ENCODE peak calls at places on chromosomes 3 and 15, in nine cellular contexts. One of them, this sample, is unnamed.
A peak's percentile ranks its signal among the peaks of the same experiment; 100 is the strongest.

GRCh38 chr3:53254810-53255359 is 937 bp downstream of the TKT start:
- DNase-seq in CD8-positive, alpha-beta T cell: peak; percentile 28
- DNase-seq in heart left ventricle: peak; percentile 72
- DNase-seq in PC-9: no peak
- DNase-seq in aorta: peak; percentile 88
- DNase-seq in right cardiac atrium: peak; percentile 85
- DNase-seq in CD4-positive, alpha-beta memory T cell: peak; percentile 59
- DNase-seq in tibial artery: peak; percentile 70
- DNase-seq in effector memory CD4-positive, alpha-beta T cell: peak; percentile 30
- DNase-seq in this sample: no peak

GRCh38 chr15:70585707-70586034 is 177.7 kb downstream of the UACA start:
- DNase-seq in CD4-positive, alpha-beta memory T cell: no peak
- DNase-seq in heart left ventricle: no peak
- DNase-seq in CD8-positive, alpha-beta T cell: no peak
- DNase-seq in aorta: no peak
- DNase-seq in PC-9: no peak
- DNase-seq in right cardiac atrium: no peak
- DNase-seq in tibial artery: no peak
- DNase-seq in effector memory CD4-positive, alpha-beta T cell: no peak
- DNase-seq in this sample: no peak

GRCh38 chr3:111238896-111239295 is 167.3 kb downstream of the NECTIN3 start:
- DNase-seq in right cardiac atrium: no peak
- DNase-seq in effector memory CD4-positive, alpha-beta T cell: no peak
- DNase-seq in heart left ventricle: no peak
- DNase-seq in PC-9: no peak
- DNase-seq in tibial artery: no peak
- DNase-seq in aorta: no peak
- DNase-seq in CD8-positive, alpha-beta T cell: no peak
- DNase-seq in CD4-positive, alpha-beta memory T cell: no peak
- DNase-seq in this sample: no peak

GRCh38 chr3:174955513-174956001 is 96.4 kb downstream of the NAALADL2 start:
- DNase-seq in CD8-positive, alpha-beta T cell: no peak
- DNase-seq in right cardiac atrium: peak; percentile 37
- DNase-seq in aorta: no peak
- DNase-seq in effector memory CD4-positive, alpha-beta T cell: no peak
- DNase-seq in CD4-positive, alpha-beta memory T cell: no peak
- DNase-seq in tibial artery: no peak
- DNase-seq in PC-9: peak; percentile 58
- DNase-seq in heart left ventricle: no peak
- DNase-seq in this sample: no peak

GRCh38 chr3:170589113-170589512 is 3.2 kb upstream of the SLC7A14 start:
- DNase-seq in heart left ventricle: no peak
- DNase-seq in aorta: no peak
- DNase-seq in effector memory CD4-positive, alpha-beta T cell: no peak
- DNase-seq in PC-9: no peak
- DNase-seq in CD4-positive, alpha-beta memory T cell: no peak
- DNase-seq in CD8-positive, alpha-beta T cell: no peak
- DNase-seq in right cardiac atrium: no peak
- DNase-seq in tibial artery: no peak
- DNase-seq in this sample: no peak

GRCh38 chr3:127629462-127630403 is 748 bp downstream of the PODXL2 start:
- DNase-seq in right cardiac atrium: peak; percentile 51
- DNase-seq in CD4-positive, alpha-beta memory T cell: peak; percentile 66
- DNase-seq in CD8-positive, alpha-beta T cell: peak; percentile 13
- DNase-seq in effector memory CD4-positive, alpha-beta T cell: peak; percentile 19
- DNase-seq in tibial artery: no peak
- DNase-seq in aorta: peak; percentile 77
- DNase-seq in PC-9: no peak
- DNase-seq in heart left ventricle: no peak
- DNase-seq in this sample: no peak

GRCh38 chr3:105118905-105119304 is 247.8 kb upstream of the ALCAM start:
- DNase-seq in CD8-positive, alpha-beta T cell: no peak
- DNase-seq in aorta: no peak
- DNase-seq in effector memory CD4-positive, alpha-beta T cell: no peak
- DNase-seq in PC-9: no peak
- DNase-seq in heart left ventricle: no peak
- DNase-seq in CD4-positive, alpha-beta memory T cell: no peak
- DNase-seq in tibial artery: no peak
- DNase-seq in right cardiac atrium: no peak
- DNase-seq in this sample: no peak

GRCh38 chr3:184523825-184524615 is 37.6 kb upstream of the EPHB3 start:
- DNase-seq in CD4-positive, alpha-beta memory T cell: no peak
- DNase-seq in effector memory CD4-positive, alpha-beta T cell: no peak
- DNase-seq in right cardiac atrium: no peak
- DNase-seq in tibial artery: no peak
- DNase-seq in CD8-positive, alpha-beta T cell: no peak
- DNase-seq in PC-9: no peak
- DNase-seq in heart left ventricle: no peak
- DNase-seq in aorta: no peak
- DNase-seq in this sample: no peak

GRCh38 chr3:113523241-113523640 is 8.3 kb upstream of the SPICE1 start:
- DNase-seq in CD8-positive, alpha-beta T cell: no peak
- DNase-seq in PC-9: no peak
- DNase-seq in effector memory CD4-positive, alpha-beta T cell: no peak
- DNase-seq in right cardiac atrium: no peak
- DNase-seq in aorta: no peak
- DNase-seq in heart left ventricle: no peak
- DNase-seq in CD4-positive, alpha-beta memory T cell: no peak
- DNase-seq in tibial artery: no peak
- DNase-seq in this sample: no peak

GRCh38 chr15:36810656-36811449 is 231.4 kb downstream of the CDIN1 start:
- DNase-seq in aorta: no peak
- DNase-seq in right cardiac atrium: no peak
- DNase-seq in PC-9: no peak
- DNase-seq in heart left ventricle: no peak
- DNase-seq in CD4-positive, alpha-beta memory T cell: no peak
- DNase-seq in tibial artery: no peak
- DNase-seq in effector memory CD4-positive, alpha-beta T cell: no peak
- DNase-seq in CD8-positive, alpha-beta T cell: no peak
- DNase-seq in this sample: no peak

GRCh38 chr3:176174060-176174459 is 1023.2 kb downstream of the TBL1XR1 start:
- DNase-seq in CD4-positive, alpha-beta memory T cell: no peak
- DNase-seq in aorta: no peak
- DNase-seq in effector memory CD4-positive, alpha-beta T cell: no peak
- DNase-seq in CD8-positive, alpha-beta T cell: no peak
- DNase-seq in PC-9: no peak
- DNase-seq in right cardiac atrium: no peak
- DNase-seq in heart left ventricle: no peak
- DNase-seq in tibial artery: no peak
- DNase-seq in this sample: no peak
- H3K27ac ChIP-seq in CD4-positive, alpha-beta memory T cell: no peak overlapping the region
- H3K27ac ChIP-seq in aorta: no peak overlapping the region
- H3K27ac ChIP-seq in effector memory CD4-positive, alpha-beta T cell: no peak overlapping the region
- H3K27ac ChIP-seq in CD8-positive, alpha-beta T cell: no peak overlapping the region
- H3K27ac ChIP-seq in PC-9: no peak overlapping the region
- H3K27ac ChIP-seq in right cardiac atrium: no peak overlapping the region
- H3K27ac ChIP-seq in heart left ventricle: no peak overlapping the region
- H3K27ac ChIP-seq in tibial artery: no peak overlapping the region
- H3K27ac ChIP-seq in this sample: no peak overlapping the region

GRCh38 chr3:32120480-32120879 is 14.1 kb downstream of the GPD1L start:
- DNase-seq in effector memory CD4-positive, alpha-beta T cell: no peak
- DNase-seq in heart left ventricle: no peak
- DNase-seq in aorta: no peak
- DNase-seq in CD4-positive, alpha-beta memory T cell: no peak
- DNase-seq in right cardiac atrium: no peak
- DNase-seq in CD8-positive, alpha-beta T cell: no peak
- DNase-seq in PC-9: no peak
- DNase-seq in tibial artery: no peak
- DNase-seq in this sample: no peak

GRCh38 chr3:32124977-32125376 is 18.6 kb downstream of the GPD1L start:
- DNase-seq in right cardiac atrium: no peak
- DNase-seq in heart left ventricle: no peak
- DNase-seq in aorta: no peak
- DNase-seq in PC-9: no peak
- DNase-seq in CD4-positive, alpha-beta memory T cell: no peak
- DNase-seq in CD8-positive, alpha-beta T cell: no peak
- DNase-seq in tibial artery: no peak
- DNase-seq in effector memory CD4-positive, alpha-beta T cell: no peak
- DNase-seq in this sample: no peak

GRCh38 chr3:32126305-32127015 is 20.0 kb downstream of the GPD1L start:
- DNase-seq in heart left ventricle: peak; percentile 77
- DNase-seq in tibial artery: no peak
- DNase-seq in right cardiac atrium: peak; percentile 67
- DNase-seq in aorta: no peak
- DNase-seq in CD4-positive, alpha-beta memory T cell: no peak
- DNase-seq in effector memory CD4-positive, alpha-beta T cell: no peak
- DNase-seq in PC-9: no peak
- DNase-seq in CD8-positive, alpha-beta T cell: no peak
- DNase-seq in this sample: no peak

GRCh38 chr3:32121137-32121536 is 14.7 kb downstream of the GPD1L start:
- DNase-seq in heart left ventricle: no peak
- DNase-seq in aorta: no peak
- DNase-seq in tibial artery: no peak
- DNase-seq in CD4-positive, alpha-beta memory T cell: no peak
- DNase-seq in effector memory CD4-positive, alpha-beta T cell: no peak
- DNase-seq in CD8-positive, alpha-beta T cell: no peak
- DNase-seq in right cardiac atrium: no peak
- DNase-seq in PC-9: peak; percentile 13
- DNase-seq in this sample: no peak

DNA sequence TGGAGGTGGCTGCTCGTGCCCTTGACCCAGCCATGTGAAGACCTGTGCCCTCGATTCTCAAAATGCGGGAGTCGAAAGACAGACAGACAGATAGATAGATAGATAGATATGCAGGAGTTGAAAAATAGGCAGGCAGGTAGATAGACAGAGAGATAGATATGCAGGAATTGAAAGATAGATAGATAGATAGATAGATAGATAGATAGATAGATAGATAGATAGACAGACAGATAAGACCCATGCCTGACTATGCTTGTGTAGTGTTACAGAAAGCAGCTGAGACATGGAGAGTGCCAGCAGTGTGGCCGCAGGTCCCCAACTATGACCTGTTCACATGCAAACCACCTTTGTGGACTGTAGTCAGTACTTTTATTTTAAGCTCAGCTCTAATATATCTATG is 17.2 kb downstream of the GPD1L start:
- DNase-seq in right cardiac atrium: no peak
- DNase-seq in effector memory CD4-positive, alpha-beta T cell: no peak
- DNase-seq in heart left ventricle: no peak
- DNase-seq in tibial artery: no peak
- DNase-seq in CD8-positive, alpha-beta T cell: no peak
- DNase-seq in CD4-positive, alpha-beta memory T cell: no peak
- DNase-seq in PC-9: no peak
- DNase-seq in aorta: no peak
- DNase-seq in this sample: no peak
- H3K4me3 ChIP-seq in right cardiac atrium: no peak overlapping the region
- H3K4me3 ChIP-seq in effector memory CD4-positive, alpha-beta T cell: no peak overlapping the region
- H3K4me3 ChIP-seq in heart left ventricle: no peak overlapping the region
- H3K4me3 ChIP-seq in tibial artery: no peak overlapping the region
- H3K4me3 ChIP-seq in CD8-positive, alpha-beta T cell: no peak overlapping the region
- H3K4me3 ChIP-seq in CD4-positive, alpha-beta memory T cell: no peak overlapping the region
- H3K4me3 ChIP-seq in PC-9: no peak overlapping the region
- H3K4me3 ChIP-seq in aorta: no peak overlapping the region
- H3K4me3 ChIP-seq in this sample: no peak overlapping the region

GRCh38 chr15:66841953-66842681 is 140.1 kb downstream of the SMAD6 start:
- DNase-seq in CD8-positive, alpha-beta T cell: no peak
- DNase-seq in right cardiac atrium: peak; percentile 96
- DNase-seq in PC-9: peak; percentile 92
- DNase-seq in tibial artery: peak; percentile 91
- DNase-seq in CD4-positive, alpha-beta memory T cell: no peak
- DNase-seq in heart left ventricle: peak; percentile 92
- DNase-seq in effector memory CD4-positive, alpha-beta T cell: no peak
- DNase-seq in aorta: peak; percentile 98
- DNase-seq in this sample: peak; percentile 68

GRCh38 chr15:66842710-66843441 is 140.8 kb downstream of the SMAD6 start:
- DNase-seq in tibial artery: peak; percentile 90
- DNase-seq in PC-9: peak; percentile 63
- DNase-seq in effector memory CD4-positive, alpha-beta T cell: no peak
- DNase-seq in aorta: peak; percentile 93
- DNase-seq in CD4-positive, alpha-beta memory T cell: no peak
- DNase-seq in CD8-positive, alpha-beta T cell: no peak
- DNase-seq in right cardiac atrium: peak; percentile 97
- DNase-seq in heart left ventricle: peak; percentile 88
- DNase-seq in this sample: no peak

GRCh38 chr15:66839511-66840112 is 137.6 kb downstream of the SMAD6 start:
- DNase-seq in heart left ventricle: no peak
- DNase-seq in aorta: peak; percentile 23
- DNase-seq in CD4-positive, alpha-beta memory T cell: no peak
- DNase-seq in tibial artery: no peak
- DNase-seq in PC-9: no peak
- DNase-seq in CD8-positive, alpha-beta T cell: no peak
- DNase-seq in right cardiac atrium: no peak
- DNase-seq in effector memory CD4-positive, alpha-beta T cell: no peak
- DNase-seq in this sample: no peak

GRCh38 chr15:66838671-66839239 is 136.7 kb downstream of the SMAD6 start:
- DNase-seq in aorta: no peak
- DNase-seq in effector memory CD4-positive, alpha-beta T cell: no peak
- DNase-seq in heart left ventricle: no peak
- DNase-seq in CD8-positive, alpha-beta T cell: no peak
- DNase-seq in right cardiac atrium: no peak
- DNase-seq in PC-9: no peak
- DNase-seq in CD4-positive, alpha-beta memory T cell: no peak
- DNase-seq in tibial artery: no peak
- DNase-seq in this sample: no peak

DNA sequence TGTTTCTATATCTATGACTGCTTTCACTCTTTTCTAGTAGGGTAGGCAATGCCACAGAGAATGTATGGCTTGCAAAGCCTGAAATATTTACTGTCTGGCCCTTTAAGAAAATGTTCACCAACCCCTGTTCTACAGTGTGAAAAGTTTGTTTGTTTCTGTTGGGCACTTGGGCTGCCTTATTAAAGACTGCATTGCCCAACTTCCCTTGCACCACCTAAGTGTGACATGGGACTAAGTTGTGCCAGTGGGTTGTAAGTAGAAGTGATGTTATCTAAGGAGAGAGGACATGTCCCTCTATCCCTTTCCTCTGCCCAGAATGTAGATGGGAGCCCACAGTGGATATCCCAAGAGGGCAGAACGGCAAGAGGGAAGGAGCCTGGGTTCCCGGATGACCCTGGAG is 138.6 kb downstream of the SMAD6 start:
- DNase-seq in effector memory CD4-positive, alpha-beta T cell: no peak
- DNase-seq in CD4-positive, alpha-beta memory T cell: no peak
- DNase-seq in PC-9: no peak
- DNase-seq in heart left ventricle: no peak
- DNase-seq in CD8-positive, alpha-beta T cell: no peak
- DNase-seq in aorta: peak; percentile 48
- DNase-seq in right cardiac atrium: no peak
- DNase-seq in tibial artery: peak; percentile 54
- DNase-seq in this sample: no peak
- H3K27ac ChIP-seq in effector memory CD4-positive, alpha-beta T cell: no peak overlapping the region
- H3K27ac ChIP-seq in CD4-positive, alpha-beta memory T cell: no peak overlapping the region
- H3K27ac ChIP-seq in PC-9: peak overlapping the region; percentile 81
- H3K27ac ChIP-seq in heart left ventricle: peak overlapping the region; percentile 97
- H3K27ac ChIP-seq in CD8-positive, alpha-beta T cell: no peak overlapping the region
- H3K27ac ChIP-seq in aorta: peak overlapping the region; percentile 98
- H3K27ac ChIP-seq in right cardiac atrium: peak overlapping the region; percentile 94
- H3K27ac ChIP-seq in tibial artery: peak overlapping the region; percentile 92
- H3K27ac ChIP-seq in this sample: no peak overlapping the region

DNA sequence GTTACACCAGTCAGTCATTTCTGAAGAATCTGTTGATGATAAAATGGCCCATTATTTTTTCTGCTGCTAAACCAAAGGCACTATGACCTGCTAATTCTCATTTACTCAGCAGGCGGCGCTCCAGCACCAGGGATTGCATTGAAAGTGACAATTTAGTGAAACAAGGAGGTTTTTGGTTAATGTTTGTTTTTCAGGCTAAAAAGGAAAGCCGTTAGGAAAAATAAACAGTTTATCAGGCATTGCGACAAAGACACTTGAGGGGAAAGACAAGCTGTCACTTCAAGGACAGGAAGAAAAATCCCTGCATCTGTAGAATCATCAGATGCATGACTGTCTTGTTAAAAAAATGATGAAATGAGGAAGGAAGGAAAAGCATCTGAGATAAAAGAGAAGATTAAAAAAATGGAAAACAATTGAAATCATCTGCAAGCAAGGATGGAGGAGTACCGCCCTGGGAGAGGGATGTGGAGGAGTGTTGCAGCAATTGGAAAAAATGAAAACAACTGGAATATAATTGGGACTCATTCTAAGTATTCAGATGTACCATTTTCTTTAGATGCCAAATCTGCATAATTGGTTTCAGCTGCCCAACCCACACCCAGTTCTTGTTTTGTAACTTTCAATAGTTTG is 54.0 kb downstream of the NR1D2 start:
- DNase-seq in right cardiac atrium: peak; percentile 87
- DNase-seq in aorta: peak; percentile 91
- DNase-seq in effector memory CD4-positive, alpha-beta T cell: peak; percentile 18
- DNase-seq in PC-9: peak; percentile 76
- DNase-seq in CD8-positive, alpha-beta T cell: peak; percentile 31
- DNase-seq in heart left ventricle: peak; percentile 48
- DNase-seq in CD4-positive, alpha-beta memory T cell: peak; percentile 56
- DNase-seq in tibial artery: peak; percentile 84
- DNase-seq in this sample: peak; percentile 18
- H3K4me3 ChIP-seq in right cardiac atrium: no peak overlapping the region
- H3K4me3 ChIP-seq in aorta: no peak overlapping the region
- H3K4me3 ChIP-seq in effector memory CD4-positive, alpha-beta T cell: no peak overlapping the region
- H3K4me3 ChIP-seq in PC-9: no peak overlapping the region
- H3K4me3 ChIP-seq in CD8-positive, alpha-beta T cell: no peak overlapping the region
- H3K4me3 ChIP-seq in heart left ventricle: no peak overlapping the region
- H3K4me3 ChIP-seq in CD4-positive, alpha-beta memory T cell: no peak overlapping the region
- H3K4me3 ChIP-seq in tibial artery: no peak overlapping the region
- H3K4me3 ChIP-seq in this sample: no peak overlapping the region